ENCODE peak calls at places on chromosomes 4 and X, in eight cellular contexts. C is body of pancreas; Q is cardiac fibroblast; K is mesothelial cell of epicardium; R is progenitor cell of endocrine pancreas; B is CD4-positive, alpha-beta T cell; V is HFF-Myc; Y is SK-N-SH. P is an unnamed sample.

GRCh38 chrX:31931225-31931624 is 859.4 kb upstream of the FTHL17 start:
- DNase-seq in C (no peak), Q (peak; percentile 55), K (no peak), R (no peak), B (no peak), V (no peak), Y (no peak), P (no peak)

GRCh38 chrX:103791233-103791632 is 14.6 kb downstream of the PLP1 start:
- DNase-seq in C (no peak), Q (no peak), K (no peak), R (no peak), B (no peak), V (no peak), Y (no peak), P (no peak)

GRCh38 chr4:146407669-146408084 is 114.1 kb downstream of the SLC10A7 start:
- DNase-seq in C (no peak), Q (peak; percentile 55), K (no peak), R (no peak), B (no peak), V (no peak), Y (no peak), P (no peak)

GRCh38 chr4:184937745-184938144 is 80.5 kb upstream of the HELT start:
- DNase-seq in C (no peak), Q (no peak), K (no peak), R (no peak), B (no peak), V (peak; percentile 11), Y (peak; percentile 85), P (no peak)

GRCh38 chr4:104879367-104879766 is 267.3 kb upstream of the TET2 start:
- DNase-seq in C (no peak), Q (peak; percentile 5), K (no peak), R (no peak), B (no peak), V (no peak), Y (no peak), P (no peak)

GRCh38 chr4:7819446-7819845 is 120.2 kb downstream of the AFAP1 start:
- DNase-seq in C (no peak), Q (no peak), K (no peak), R (no peak), B (no peak), V (no peak), Y (no peak), P (no peak)

GRCh38 chrX:10064736-10065135 is 92.0 kb upstream of the CLCN4 start:
- DNase-seq in C (no peak), Q (no peak), K (no peak), R (no peak), B (no peak), V (no peak), Y (no peak), P (no peak)

GRCh38 chr4:53021709-53022108 is 159.6 kb downstream of the RASL11B start:
- DNase-seq in C (no peak), Q (no peak), K (no peak), R (no peak), B (no peak), V (no peak), Y (no peak), P (no peak)

GRCh38 chr4:74023709-74024108 is 14.8 kb downstream of the CXCL3 start:
- DNase-seq in C (no peak), Q (no peak), K (no peak), R (no peak), B (no peak), V (no peak), Y (no peak), P (no peak)

GRCh38 chrX:148459343-148459742 is 41.1 kb upstream of the AFF2 start:
- DNase-seq in C (no peak), Q (no peak), K (no peak), R (no peak), B (no peak), V (no peak), Y (no peak), P (no peak)

GRCh38 chr4:39205476-39205875 is 23.1 kb downstream of the WDR19 start:
- DNase-seq in C (no peak), Q (no peak), K (no peak), R (no peak), B (no peak), V (no peak), Y (no peak), P (no peak)

GRCh38 chrX:17654116-17654515 is 83.2 kb upstream of the SCML1 start:
- DNase-seq in C (no peak), Q (no peak), K (no peak), R (no peak), B (peak; percentile 37), V (no peak), Y (no peak), P (no peak)

GRCh38 chr4:24273148-24273547 is 311.2 kb downstream of the DHX15 start:
- DNase-seq in C (no peak), Q (no peak), K (no peak), R (no peak), B (no peak), V (no peak), Y (no peak), P (no peak)

GRCh38 chrX:119251381-119251780 is 15.3 kb downstream of the PGRMC1 start:
- DNase-seq in C (no peak), Q (no peak), K (no peak), R (no peak), B (no peak), V (no peak), Y (no peak), P (no peak)

GRCh38 chr4:29066856-29067255 is 1653.3 kb upstream of the PCDH7 start:
- DNase-seq in C (no peak), Q (no peak), K (no peak), R (no peak), B (no peak), V (no peak), Y (no peak), P (no peak)

GRCh38 chrX:50677789-50678188 is 136.2 kb downstream of the SHROOM4 start:
- DNase-seq in C (no peak), Q (no peak), K (no peak), R (no peak), B (no peak), V (no peak), Y (no peak), P (no peak)

GRCh38 chrX:100410083-100410590 is at the start of gene PCDH19:
- DNase-seq in C (peak; percentile 33), Q (peak; percentile 61), K (peak; percentile 82), R (peak; percentile 69), B (peak; percentile 17), V (no peak), Y (peak; percentile 86), P (peak; percentile 82)

GRCh38 chr4:88843067-88843723 is 145.6 kb upstream of the NAP1L5 start:
- DNase-seq in C (peak; percentile 39), Q (peak; percentile 46), K (no peak), R (no peak), B (no peak), V (no peak), Y (no peak), P (no peak)

GRCh38 chr4:164012396-164013027 is 518.0 kb downstream of the TMA16 start:
- DNase-seq in C (no peak), Q (no peak), K (peak; percentile 46), R (peak; percentile 41), B (peak; percentile 5), V (no peak), Y (peak; percentile 12), P (peak; percentile 50)
- TF ChIP-seq CTCF in C (no peak), Q (no peak), K (peak; percentile 38), R (peak; percentile 91), B (peak; percentile 62), V (no peak), Y (peak; percentile 50), P (peak; percentile 79)

DNA sequence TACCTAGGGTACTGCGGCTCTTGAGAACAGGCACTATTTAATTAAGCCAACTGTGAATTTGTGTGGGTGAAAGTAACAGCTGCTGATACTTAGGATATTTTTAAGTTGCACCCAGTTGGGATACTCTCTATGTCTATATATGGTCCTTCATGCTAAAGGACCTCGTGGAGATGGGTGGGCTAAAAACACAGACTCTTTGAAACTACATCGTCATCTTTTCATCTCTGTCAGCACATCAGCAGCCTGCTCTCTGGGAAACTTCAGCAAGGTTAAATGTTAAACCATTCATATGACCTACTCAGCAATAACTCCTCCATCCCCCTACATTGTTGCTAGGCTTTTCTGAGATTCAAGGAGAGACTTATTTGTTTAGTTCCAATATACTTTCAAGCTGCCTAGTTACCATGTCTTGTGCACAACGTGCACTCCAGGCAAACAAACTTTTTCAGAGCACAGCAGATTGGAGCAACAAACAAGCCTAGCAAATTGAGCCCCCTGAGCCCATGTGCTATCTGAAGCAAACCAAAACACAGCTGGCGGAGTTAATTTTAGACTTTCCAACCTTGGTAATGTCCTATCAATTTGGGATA is 6.2 kb upstream of the MOB1B start:
- DNase-seq in C (no peak), Q (no peak), K (no peak), R (no peak), B (no peak), V (no peak), Y (no peak), P (no peak)
- TF ChIP-seq CTCF in C (no peak), Q (no peak), K (no peak), R (no peak), B (no peak), V (no peak), Y (no peak), P (no peak)

DNA sequence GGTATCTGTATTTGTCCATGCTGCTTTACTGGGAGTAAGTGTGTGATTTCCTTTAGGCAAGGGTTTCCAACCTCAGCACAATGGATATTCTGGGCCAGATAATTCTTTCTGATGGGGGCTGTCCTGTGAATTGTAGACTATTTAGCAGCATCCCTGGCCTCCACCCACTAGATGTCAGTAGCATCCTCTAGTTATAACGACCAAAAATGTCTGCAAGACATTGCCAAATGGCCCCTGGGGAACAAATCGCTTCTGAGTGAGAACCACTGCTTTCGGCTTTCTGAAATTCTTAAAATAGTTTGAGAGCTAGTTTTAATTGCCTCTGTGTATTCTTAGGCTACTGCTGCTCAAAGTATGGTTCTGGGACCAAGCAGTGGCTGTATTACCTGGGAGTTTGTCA is 81.2 kb upstream of the GPM6B start:
- DNase-seq in C (no peak), Q (peak; percentile 62), K (no peak), R (no peak), B (no peak), V (peak; percentile 6), Y (peak; percentile 11), P (no peak)
- TF ChIP-seq CTCF in C (no peak), Q (peak; percentile 36), K (no peak), R (no peak), B (no peak), V (no peak), Y (peak; percentile 51), P (peak; percentile 35)

DNA sequence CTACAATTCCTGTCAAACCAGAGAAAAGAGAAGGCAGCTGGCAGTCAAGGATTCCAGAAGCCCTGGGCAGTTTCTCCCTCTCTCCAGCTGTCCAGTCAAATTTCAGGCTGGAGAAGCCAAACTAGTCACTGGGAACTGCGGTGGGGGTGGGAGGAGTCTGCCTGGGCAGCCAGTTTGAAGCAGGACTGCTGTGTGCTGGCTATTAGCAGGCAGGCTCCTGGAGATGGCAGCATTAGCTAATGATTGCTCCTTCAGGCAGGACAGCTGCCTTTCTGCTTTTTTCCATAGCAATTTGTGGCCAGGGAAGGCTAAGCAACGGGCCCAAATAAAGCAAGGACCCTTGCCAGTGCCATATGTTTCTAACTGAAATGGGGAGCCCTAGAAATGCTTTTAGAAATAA is 44.7 kb upstream of the FGF13 start:
- DNase-seq in C (no peak), Q (peak; percentile 0), K (peak; percentile 42), R (peak; percentile 24), B (no peak), V (no peak), Y (no peak), P (peak; percentile 28)
- TF ChIP-seq CTCF in C (no peak), Q (no peak), K (no peak), R (peak; percentile 55), B (no peak), V (no peak), Y (no peak), P (peak; percentile 62)

GRCh38 chr4:76498550-76498949 is 63.5 kb downstream of the SHROOM3 start:
- DNase-seq in C (no peak), Q (peak; percentile 19), K (no peak), R (no peak), B (no peak), V (no peak), Y (no peak), P (no peak)
- TF ChIP-seq CTCF in C (no peak), Q (no peak), K (no peak), R (no peak), B (no peak), V (no peak), Y (no peak), P (no peak)